ENCODE peak calls at places on chromosome 12, in five cellular contexts. W, U, M, P and A are unnamed samples.

GRCh38 chr12:124610629-124611558 is 43.5 kb upstream of the NCOR2 start:
- DNase-seq in P (no peak), W (no peak), U (no peak), M (no peak), A (no peak)

GRCh38 chr12:95238150-95238549 is 20.5 kb downstream of the VEZT start:
- DNase-seq in M (no peak), U (no peak), P (no peak), W (no peak), A (no peak)

GRCh38 chr12:54596526-54596946 is 8.1 kb upstream of the PPP1R1A start:
- DNase-seq in P (peak; percentile 63), U (peak; percentile 29), W (no peak), M (peak; percentile 66), A (no peak)

GRCh38 chr12:116125981-116126566 is 151.4 kb downstream of the MED13L start:
- DNase-seq in P (no peak), U (no peak), W (no peak), M (no peak), A (no peak)

GRCh38 chr12:52232233-52232915 is 669 bp upstream of the KRT7 start:
- DNase-seq in W (no peak), M (no peak), P (peak; percentile 35), U (no peak), A (no peak)

GRCh38 chr12:67920432-67920831 is 68.8 kb upstream of the IFNG-AS1 start:
- DNase-seq in W (no peak), U (no peak), M (no peak), P (peak; percentile 29), A (no peak)

GRCh38 chr12:120007272-120007671 is 18.2 kb downstream of the BICDL1 start:
- DNase-seq in P (no peak), U (peak; percentile 25), W (no peak), M (no peak), A (no peak)

GRCh38 chr12:108640802-108641445 is 7.2 kb upstream of the SELPLG start:
- DNase-seq in W (no peak), P (peak; percentile 49), M (no peak), U (no peak), A (no peak)

GRCh38 chr12:93226356-93226755 is 151.4 kb upstream of the NUDT4 start:
- DNase-seq in U (no peak), P (peak; percentile 33), M (no peak), W (no peak), A (no peak)

GRCh38 chr12:121719926-121720414 is 7.4 kb downstream of the TMEM120B start:
- DNase-seq in W (peak; percentile 82), M (no peak), P (peak; percentile 86), U (no peak), A (no peak)

GRCh38 chr12:56714431-56714929 is 10.6 kb downstream of the NACA start:
- DNase-seq in P (no peak), W (no peak), U (no peak), M (no peak), A (no peak)

GRCh38 chr12:12877789-12878455 is 13.4 kb upstream of the GPRC5A start:
- DNase-seq in P (peak; percentile 31), U (no peak), W (no peak), M (no peak), A (no peak)

GRCh38 chr12:131050463-131051154 is 96.9 kb downstream of the ADGRD1 start:
- DNase-seq in P (no peak), W (no peak), M (no peak), U (no peak), A (no peak)

GRCh38 chr12:48021485-48022179 is 17.4 kb upstream of the COL2A1 start:
- DNase-seq in U (no peak), P (peak; percentile 44), W (no peak), M (no peak), A (no peak)

GRCh38 chr12:3218150-3218845 is 141.1 kb downstream of the TSPAN9 start:
- DNase-seq in W (no peak), P (peak; percentile 75), M (peak; percentile 69), U (no peak), A (no peak)

GRCh38 chr12:64522316-64522715 is 70.4 kb downstream of the TBK1 start:
- DNase-seq in U (no peak), M (no peak), P (peak; percentile 38), W (no peak), A (no peak)

GRCh38 chr12:120764766-120765165 is 39.1 kb downstream of the ACADS start:
- DNase-seq in P (no peak), U (no peak), W (no peak), M (no peak), A (no peak)

GRCh38 chr12:72063073-72063472 is 124.4 kb downstream of the TPH2 start:
- DNase-seq in U (no peak), M (no peak), P (no peak), W (no peak), A (no peak)

GRCh38 chr12:12705833-12706520 is 10.0 kb upstream of the GPR19 start:
- DNase-seq in U (no peak), P (no peak), M (no peak), W (no peak), A (no peak)

GRCh38 chr12:120581998-120582397 is 796 bp upstream of the POP5 start:
- DNase-seq in W (no peak), M (no peak), P (no peak), U (no peak), A (no peak)

GRCh38 chr12:111154180-111154579 is 214.7 kb downstream of the PHETA1 start:
- DNase-seq in W (no peak), U (no peak), M (no peak), P (no peak), A (no peak)

GRCh38 chr12:47458273-47458672 is 247.6 kb downstream of the RPAP3 start:
- DNase-seq in W (no peak), P (peak; percentile 9), M (no peak), U (no peak), A (no peak)

GRCh38 chr12:122336015-122336946 is 70.0 kb upstream of the VPS33A start:
- DNase-seq in U (no peak), P (peak; percentile 45), W (no peak), M (no peak), A (no peak)

GRCh38 chr12:75020068-75020557 is 189.5 kb downstream of the KCNC2 start:
- DNase-seq in W (no peak), M (no peak), P (peak; percentile 2), U (no peak), A (no peak)